ENCODE peak calls at places on chromosomes 12 and 14, in four cellular contexts. X is WTC11, N is K562, H is HepG2. L is an unnamed sample.

GRCh38 chr12:54393743-54394142 is 9.2 kb upstream of the ZNF385A start:
- DNase-seq in X (no peak), N (no peak), H (no peak), L (no peak)

GRCh38 chr12:110316861-110317260 is 35.8 kb downstream of the ATP2A2 start:
- DNase-seq in X (no peak), N (no peak), H (no peak), L (no peak)

GRCh38 chr12:52395761-52396434 is 10.2 kb downstream of the KRT82 start:
- DNase-seq in X (peak; percentile 93), N (peak; percentile 14), H (peak; percentile 33), L (peak; percentile 21)

GRCh38 chr12:80937391-80938238 is at the start of gene LIN7A:
- DNase-seq in X (peak; percentile 60), N (no peak), H (peak; percentile 18), L (peak; percentile 45)

GRCh38 chr12:13538136-13538535 is 341.6 kb downstream of the EMP1 start:
- DNase-seq in X (no peak), N (no peak), H (no peak), L (no peak)

GRCh38 chr14:45038256-45038655 is 45.7 kb upstream of the PRPF39 start:
- DNase-seq in X (no peak), N (no peak), H (no peak), L (no peak)

GRCh38 chr12:75978677-75979076 is 52.9 kb downstream of the PHLDA1 start:
- DNase-seq in X (no peak), N (no peak), H (no peak), L (no peak)

GRCh38 chr12:14256139-14256538 is 109.3 kb upstream of the ATF7IP start:
- DNase-seq in X (no peak), N (no peak), H (no peak), L (no peak)

GRCh38 chr14:88270781-88271180 is 52.3 kb downstream of the KCNK10 start:
- DNase-seq in X (peak; percentile 55), N (no peak), H (peak; percentile 9), L (no peak)

GRCh38 chr12:480831-481230 is 21.1 kb downstream of the B4GALNT3 start:
- DNase-seq in X (no peak), N (no peak), H (no peak), L (no peak)

GRCh38 chr12:60830381-60830780 is 1234.6 kb downstream of the SLC16A7 start:
- DNase-seq in X (no peak), N (no peak), H (no peak), L (no peak)

GRCh38 chr14:75428230-75429104 is 645 bp downstream of the JDP2 start:
- DNase-seq in X (peak; percentile 21), N (peak; percentile 18), H (no peak), L (peak; percentile 28)

GRCh38 chr14:63045612-63046320 is 508 bp upstream of the KCNH5 start:
- DNase-seq in X (peak; percentile 81), N (peak; percentile 9), H (peak; percentile 12), L (peak; percentile 66)

GRCh38 chr14:38285962-38286361 is 30.1 kb upstream of the CLEC14A start:
- DNase-seq in X (no peak), N (no peak), H (no peak), L (no peak)

GRCh38 chr14:30389134-30389900 is 169.6 kb upstream of the G2E3 start:
- DNase-seq in X (no peak), N (no peak), H (no peak), L (no peak)

GRCh38 chr12:1797991-1798733 is 22.2 kb upstream of the LRTM2 start:
- DNase-seq in X (no peak), N (no peak), H (no peak), L (no peak)

GRCh38 chr12:1799882-1800645 is 20.3 kb upstream of the LRTM2 start:
- DNase-seq in X (no peak), N (no peak), H (no peak), L (no peak)

GRCh38 chr12:1798734-1799067 is 21.7 kb upstream of the LRTM2 start:
- DNase-seq in X (no peak), N (no peak), H (no peak), L (no peak)

GRCh38 chr12:1800646-1801284 is 19.6 kb upstream of the LRTM2 start:
- DNase-seq in X (peak; percentile 48), N (peak; percentile 25), H (peak; percentile 37), L (peak; percentile 62)

GRCh38 chr12:1799068-1799881 is 21.1 kb upstream of the LRTM2 start:
- DNase-seq in X (no peak), N (no peak), H (no peak), L (no peak)
- TF ChIP-seq ELF4 in X (no peak), N (no peak), H (no peak), L (no peak)

GRCh38 chr14:35367056-35367372 is 37.5 kb downstream of the NFKBIA start:
- DNase-seq in X (no peak), N (peak; percentile 56), H (no peak), L (no peak)
- TF ChIP-seq ELF4 in X (no peak), N (no peak), H (no peak), L (no peak)

GRCh38 chr12:94184995-94185711 is 36.8 kb downstream of the PLXNC1 start:
- DNase-seq in X (no peak), N (no peak), H (no peak), L (no peak)
- TF ChIP-seq ELF4 in X (no peak), N (no peak), H (no peak), L (no peak)

GRCh38 chr14:24353551-24354529 is 14.0 kb upstream of the RIPK3 start:
- DNase-seq in X (no peak), N (no peak), H (peak; percentile 72), L (no peak)
- TF ChIP-seq ELF4 in X (no peak), N (no peak), H (no peak), L (no peak)

DNA sequence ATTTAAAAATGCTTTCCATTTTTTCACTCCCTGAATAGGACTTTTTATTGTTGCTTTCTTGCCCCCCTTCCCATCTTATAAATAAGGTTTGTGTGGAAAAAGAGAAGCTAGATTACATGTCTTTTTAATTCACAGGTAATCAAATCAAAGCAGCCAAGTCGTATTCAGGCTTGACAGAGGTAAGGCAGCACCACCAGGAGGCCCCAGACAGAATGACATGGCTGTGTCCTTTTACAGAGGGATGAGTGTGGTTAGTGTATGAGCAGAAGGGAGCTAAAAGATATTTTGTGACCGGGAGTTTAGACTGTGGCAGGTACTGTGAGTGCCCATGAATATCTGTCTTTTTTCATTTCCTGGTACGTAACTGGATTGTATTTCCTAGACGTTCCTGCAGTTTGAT is 596.1 kb downstream of the ETNK1 start:
- DNase-seq in X (peak; percentile 33), N (peak; percentile 11), H (no peak), L (peak; percentile 45)
- TF ChIP-seq ELF4 in X (no peak), N (no peak), H (no peak), L (no peak)

DNA sequence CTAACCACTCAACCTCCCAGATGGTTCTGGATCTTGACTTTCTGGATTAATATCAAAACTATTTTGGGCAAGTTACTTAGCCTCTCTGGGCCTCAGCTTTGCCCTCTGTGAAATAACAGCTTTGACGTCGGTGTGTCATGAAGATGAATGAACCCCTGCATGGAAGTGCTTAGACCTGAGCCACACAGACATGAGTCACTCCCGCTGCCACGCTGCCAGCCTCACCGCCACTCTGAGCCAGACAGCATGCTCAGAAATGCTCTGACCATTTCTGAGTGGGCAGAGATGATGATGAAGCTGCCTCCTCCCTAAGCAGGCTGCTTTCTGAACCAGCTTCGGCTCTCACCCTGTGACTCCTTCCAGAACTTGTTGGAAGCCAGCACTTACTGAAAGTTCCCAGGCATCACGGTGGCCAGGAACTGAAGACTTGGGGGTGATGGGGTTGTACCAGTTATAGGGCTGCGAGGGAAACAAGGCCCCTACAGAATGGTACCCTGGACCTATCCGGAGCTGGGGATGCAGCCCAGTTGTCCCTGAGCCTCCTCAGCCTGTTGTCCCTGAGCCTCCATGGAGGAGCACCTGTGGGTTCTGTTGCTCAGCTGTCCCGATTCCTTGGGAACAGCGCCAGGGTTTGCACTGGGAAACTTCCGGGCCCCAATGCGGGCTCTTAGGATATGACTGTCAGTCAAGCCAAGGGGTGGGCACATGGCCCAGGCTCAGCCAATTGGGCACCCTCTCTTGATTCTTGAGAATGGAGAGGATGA is 2.0 kb upstream of the CCDC197 start:
- DNase-seq in X (peak; percentile 36), N (no peak), H (no peak), L (no peak)
- TF ChIP-seq ELF4 in X (no peak), N (no peak), H (no peak), L (no peak)

DNA sequence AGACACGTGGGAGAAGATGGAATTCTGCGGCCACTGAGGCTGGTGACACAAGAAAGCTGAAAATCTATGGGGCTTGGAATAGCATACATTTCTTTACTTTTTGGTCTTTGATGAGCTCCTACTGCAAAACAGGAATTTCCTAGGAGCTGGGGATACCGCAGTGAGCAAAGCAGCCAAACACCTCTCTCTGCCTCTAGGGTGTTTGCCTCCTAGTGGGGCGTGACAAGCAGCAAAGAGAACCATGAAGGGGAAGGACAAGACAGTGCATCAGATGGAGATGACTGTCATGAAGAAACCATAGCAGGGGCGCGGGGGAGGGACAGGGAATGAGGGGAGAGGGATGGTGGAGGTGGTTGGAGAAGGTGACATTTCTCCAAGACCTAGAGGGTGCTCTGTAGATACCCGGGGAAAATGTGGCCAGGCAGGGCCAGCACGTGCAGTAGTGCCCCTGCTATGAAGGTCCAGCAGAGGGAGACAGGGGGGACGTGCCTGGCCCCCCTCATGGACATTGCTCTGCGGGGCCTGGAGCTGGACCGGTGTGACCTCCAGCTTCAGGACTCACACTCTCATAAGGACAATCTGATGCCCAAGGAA is 58.6 kb downstream of the SERPINA3 start:
- DNase-seq in X (no peak), N (no peak), H (no peak), L (no peak)
- TF ChIP-seq ELF4 in X (no peak), N (no peak), H (no peak), L (no peak)

DNA sequence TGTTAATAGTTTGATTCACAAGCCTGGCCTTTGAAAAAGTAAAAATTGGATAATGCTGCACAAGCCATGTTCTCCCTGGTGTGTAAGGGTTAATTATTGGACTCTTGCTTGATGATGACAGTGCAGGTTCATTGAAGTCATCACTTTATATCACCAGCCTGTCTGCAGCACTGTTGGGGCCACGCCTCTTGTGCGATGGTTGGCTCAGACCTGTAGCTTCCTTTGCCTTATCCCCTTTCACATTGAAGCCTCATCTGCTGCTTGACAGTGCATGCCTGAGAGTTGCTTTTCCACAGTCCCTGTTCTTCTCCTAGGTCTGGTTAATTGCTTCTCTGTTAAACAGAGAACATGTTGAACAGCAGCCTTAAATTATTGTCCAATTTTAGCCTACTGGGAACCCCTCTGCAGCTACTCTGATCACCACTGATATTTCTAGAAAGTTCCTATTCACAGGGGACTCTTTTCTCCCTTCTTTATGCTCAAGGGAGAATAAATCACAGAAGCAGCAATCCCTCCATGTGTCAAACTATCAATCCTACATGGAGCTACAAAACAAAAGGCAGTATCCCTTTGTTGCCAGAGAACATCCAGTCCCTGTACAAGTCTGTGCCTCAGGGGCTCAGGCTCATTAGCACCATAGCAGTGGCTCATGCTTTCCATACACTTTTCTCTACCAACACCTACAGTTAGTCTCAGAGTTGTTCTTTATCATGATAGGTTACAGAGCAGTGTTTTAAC is 322.1 kb downstream of the RGS6 start:
- DNase-seq in X (no peak), N (no peak), H (no peak), L (no peak)
- TF ChIP-seq ELF4 in X (no peak), N (no peak), H (no peak), L (no peak)

GRCh38 chr14:23610815-23611289 is 25.3 kb upstream of the DHRS2 start:
- DNase-seq in X (no peak), N (no peak), H (no peak), L (no peak)

GRCh38 chr14:23608454-23608853 is 27.7 kb upstream of the DHRS2 start:
- DNase-seq in X (no peak), N (no peak), H (no peak), L (no peak)

GRCh38 chr14:23609001-23609400 is 27.2 kb upstream of the DHRS2 start:
- DNase-seq in X (no peak), N (no peak), H (no peak), L (no peak)

GRCh38 chr14:23612354-23612732 is 23.8 kb upstream of the DHRS2 start:
- DNase-seq in X (no peak), N (no peak), H (no peak), L (no peak)

GRCh38 chr14:23610090-23610814 is 25.9 kb upstream of the DHRS2 start:
- DNase-seq in X (no peak), N (no peak), H (peak; percentile 96), L (no peak)
- TF ChIP-seq ELF4 in X (no peak), N (no peak), H (no peak), L (no peak)

L was measured in HEK293T.